ENCODE peak calls at places on chromosome 11, in six cellular contexts. N, I, L, D, F and W are unnamed samples.

GRCh38 chr11:69106124-69106811 is 49.5 kb upstream of the SMIM38 start:
- DNase-seq in F (no peak), D (no peak), I (no peak), N (no peak), L (no peak), W (no peak)

GRCh38 chr11:10623797-10624761 is 55.6 kb upstream of the LYVE1 start:
- DNase-seq in L (peak), F (no peak), N (peak), I (peak), D (no peak), W (no peak)

GRCh38 chr11:118634435-118635236 is 27.2 kb downstream of the PHLDB1 start:
- DNase-seq in I (peak), L (peak), F (peak), D (no peak), N (peak), W (no peak)

GRCh38 chr11:86515297-86516094 is 140.8 kb downstream of the CCDC81 start:
- DNase-seq in I (no peak), N (peak), D (no peak), F (peak), L (peak), W (no peak)

GRCh38 chr11:74701351-74701750 is 29.9 kb downstream of the CHRDL2 start:
- DNase-seq in I (no peak), D (no peak), F (no peak), L (no peak), N (peak), W (no peak)

GRCh38 chr11:122491486-122491885 is 164.0 kb upstream of the UBASH3B start:
- DNase-seq in N (peak), I (peak), D (peak), L (peak), F (peak), W (no peak)

GRCh38 chr11:116537736-116538135 is 235.1 kb downstream of the BUD13 start:
- DNase-seq in N (no peak), L (no peak), I (no peak), D (no peak), F (no peak), W (no peak)

GRCh38 chr11:62804310-62805043 is 763 bp downstream of the NXF1 start:
- DNase-seq in F (no peak), D (no peak), I (peak), N (peak), L (peak), W (no peak)

GRCh38 chr11:47201015-47201414 is 13.8 kb upstream of the DDB2 start:
- DNase-seq in F (no peak), D (no peak), N (no peak), I (no peak), L (no peak), W (no peak)

GRCh38 chr11:118380571-118380970 is 20.8 kb upstream of the ATP5MG start:
- DNase-seq in N (no peak), L (no peak), D (no peak), I (no peak), F (no peak), W (no peak)

GRCh38 chr11:69166186-69167115 is 10.7 kb downstream of the SMIM38 start:
- DNase-seq in L (peak), F (no peak), D (peak), I (no peak), N (peak), W (no peak)

GRCh38 chr11:46321757-46322156 is 25.5 kb upstream of the DGKZ start:
- DNase-seq in I (no peak), D (no peak), N (peak), L (peak), F (no peak), W (no peak)

GRCh38 chr11:17473071-17473744 is 3.4 kb downstream of the ABCC8 start:
- DNase-seq in D (no peak), I (no peak), N (peak), F (peak), L (no peak), W (no peak)

GRCh38 chr11:75035911-75036536 is 47.3 kb downstream of the NEU3 start:
- DNase-seq in D (no peak), F (no peak), I (no peak), N (peak), L (no peak), W (no peak)

GRCh38 chr11:74185695-74186094 is 14.6 kb downstream of the PPME1 start:
- DNase-seq in D (no peak), L (no peak), F (no peak), N (no peak), I (no peak), W (no peak)

GRCh38 chr11:2728663-2729332 is 29.0 kb upstream of the KCNQ1OT1 start:
- DNase-seq in D (no peak), L (no peak), N (no peak), F (no peak), I (no peak), W (no peak)

GRCh38 chr11:94832604-94833238 is 64.6 kb downstream of the AMOTL1 start:
- DNase-seq in L (no peak), D (no peak), N (no peak), F (no peak), I (no peak), W (no peak)

GRCh38 chr11:84958295-84958694 is 668.8 kb downstream of the DLG2 start:
- DNase-seq in F (no peak), D (no peak), N (no peak), I (no peak), L (no peak), W (no peak)

GRCh38 chr11:130612291-130612802 is 163.9 kb downstream of the ADAMTS15 start:
- DNase-seq in L (peak), N (peak), F (no peak), D (no peak), I (no peak), W (no peak)

GRCh38 chr11:62885137-62885536 is 4.4 kb downstream of the SLC3A2 start:
- DNase-seq in N (no peak), F (no peak), L (no peak), I (no peak), D (no peak), W (no peak)

GRCh38 chr11:103608566-103608965 is 427.9 kb upstream of the DDI1 start:
- DNase-seq in N (peak), F (no peak), I (no peak), L (peak), D (no peak), W (no peak)

GRCh38 chr11:28529540-28530410 is 421.6 kb downstream of the METTL15 start:
- DNase-seq in L (peak), N (peak), D (peak), F (peak), I (peak), W (no peak)

GRCh38 chr11:9302448-9302847 is 11.9 kb downstream of the TMEM41B start:
- DNase-seq in I (no peak), F (no peak), L (no peak), N (no peak), D (no peak), W (no peak)

GRCh38 chr11:120658071-120658423 is 146.5 kb downstream of the GRIK4 start:
- DNase-seq in N (no peak), F (no peak), L (no peak), D (no peak), I (no peak), W (no peak)

GRCh38 chr11:104891135-104891534 is 7.1 kb downstream of the CASP12 start:
- DNase-seq in I (no peak), F (no peak), N (no peak), L (peak), D (no peak), W (no peak)

GRCh38 chr11:122696662-122697061 is 41.1 kb downstream of the UBASH3B start:
- DNase-seq in I (no peak), F (no peak), L (no peak), N (no peak), D (no peak), W (no peak)

GRCh38 chr11:47400813-47401279 is 7.5 kb upstream of the SLC39A13 start:
- DNase-seq in F (no peak), I (no peak), N (no peak), L (no peak), D (no peak), W (no peak)

GRCh38 chr11:91932151-91932821 is 292.3 kb upstream of the FAT3 start:
- DNase-seq in F (no peak), D (no peak), L (no peak), N (peak), I (no peak), W (no peak)

GRCh38 chr11:16001899-16002426 is 354.4 kb downstream of the SOX6 start:
- DNase-seq in I (no peak), N (peak), L (peak), D (peak), F (no peak), W (no peak)

GRCh38 chr11:4464216-4465159 is 15.4 kb downstream of the OR52K2 start:
- DNase-seq in L (no peak), N (peak), F (no peak), I (no peak), D (no peak), W (no peak)

GRCh38 chr11:4134844-4135243 is 40.2 kb downstream of the RRM1 start:
- DNase-seq in I (no peak), N (peak), F (no peak), L (peak), D (no peak), W (no peak)

GRCh38 chr11:13963169-13963948 is 836 bp downstream of the SPON1 start:
- DNase-seq in D (no peak), I (no peak), F (no peak), N (no peak), L (no peak), W (no peak)

GRCh38 chr11:9745411-9746211 is 81.7 kb downstream of the SWAP70 start:
- DNase-seq in F (no peak), D (no peak), I (no peak), L (no peak), N (no peak), W (no peak)

GRCh38 chr11:36155770-36156485 is 133.3 kb downstream of the COMMD9 start:
- DNase-seq in L (no peak), N (peak), D (no peak), I (no peak), F (no peak), W (no peak)
- TF ChIP-seq CTCF in L (no peak), N (no peak), D (no peak), I (no peak), F (no peak), W (no peak)

GRCh38 chr11:125886997-125887372 is 483 bp upstream of the HYLS1 start:
- DNase-seq in L (peak), F (no peak), N (peak), I (peak), D (no peak), W (no peak)

GRCh38 chr11:125892071-125892470 is 4.6 kb downstream of the HYLS1 start:
- DNase-seq in L (no peak), F (no peak), D (no peak), N (no peak), I (no peak), W (no peak)

GRCh38 chr11:125890447-125891100 is 3.1 kb downstream of the HYLS1 start:
- DNase-seq in L (no peak), I (no peak), N (no peak), D (no peak), F (no peak), W (no peak)

GRCh38 chr11:125883375-125883774 is 4.1 kb upstream of the HYLS1 start:
- DNase-seq in F (no peak), N (no peak), I (no peak), D (no peak), L (no peak), W (no peak)

GRCh38 chr11:125887373-125888324 is at the start of gene HYLS1:
- DNase-seq in I (peak), N (peak), D (peak), L (peak), F (peak), W (peak)
- TF ChIP-seq CTCF in I (peak), N (no peak), D (peak), L (peak), F (no peak), W (no peak)

DNA sequence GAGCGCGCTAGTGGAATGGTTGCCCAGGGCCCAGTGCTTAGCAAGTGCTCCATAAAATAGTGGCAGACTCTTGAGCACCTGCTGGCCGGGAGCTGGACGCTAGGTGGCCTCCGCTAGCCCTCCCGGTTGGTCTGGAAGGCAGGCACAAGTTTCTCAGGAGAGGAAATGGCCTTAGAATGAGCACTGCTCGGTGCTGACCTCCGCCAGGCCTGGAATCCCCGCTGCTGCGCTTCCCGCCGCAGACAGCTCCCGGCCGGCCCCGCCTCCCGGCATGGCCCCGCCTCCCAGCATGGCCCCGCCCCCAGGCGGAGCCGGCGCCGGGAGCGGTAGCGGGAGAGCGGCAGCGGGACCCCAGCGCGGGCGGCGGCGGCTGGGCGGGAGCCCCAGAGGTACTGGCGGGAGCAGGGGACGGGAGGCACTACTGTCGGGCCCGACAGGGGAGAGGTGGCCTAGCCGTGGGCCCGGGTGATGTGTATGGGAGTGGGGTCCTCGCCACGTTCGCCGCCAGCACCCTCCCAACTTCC is at the start of gene SIPA1:
- DNase-seq in L (peak), I (no peak), N (peak), D (peak), F (peak), W (peak)
- TF ChIP-seq CTCF in L (peak), I (peak), N (peak), D (peak), F (peak), W (peak)

GRCh38 chr11:808427-809286 is 1.1 kb upstream of the RPLP2 start:
- DNase-seq in F (no peak), I (no peak), N (no peak), L (no peak), D (no peak), W (no peak)
- TF ChIP-seq CTCF in F (no peak), I (no peak), N (no peak), L (no peak), D (no peak), W (no peak)

GRCh38 chr11:100009728-100010127 is 677.4 kb upstream of the ARHGAP42 start:
- DNase-seq in L (no peak), I (no peak), N (no peak), D (no peak), F (no peak), W (no peak)

GRCh38 chr11:100004541-100004940 is 682.5 kb upstream of the ARHGAP42 start:
- DNase-seq in D (no peak), L (peak), I (no peak), F (no peak), N (no peak), W (no peak)

GRCh38 chr11:100008440-100008839 is 678.6 kb upstream of the ARHGAP42 start:
- DNase-seq in N (no peak), F (no peak), I (no peak), L (no peak), D (no peak), W (no peak)

DNA sequence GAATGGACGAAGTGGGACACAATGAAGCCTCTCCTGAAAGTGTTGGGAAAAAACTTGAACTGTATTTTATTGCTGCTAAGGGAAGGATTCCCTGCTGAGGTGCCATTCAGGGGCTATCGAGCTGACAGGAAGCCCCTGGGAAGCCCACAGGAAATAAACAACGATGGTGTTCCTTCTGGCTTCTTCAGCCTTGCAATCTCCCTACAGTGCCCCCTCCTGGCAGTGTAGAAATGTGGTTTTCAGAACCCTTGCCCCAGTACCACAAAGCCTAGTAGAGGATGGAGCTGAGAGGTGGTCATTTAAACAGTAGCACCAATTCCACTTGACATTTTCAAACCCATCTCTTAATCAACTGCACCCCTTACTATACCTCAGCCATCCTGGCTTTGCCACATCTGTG is 676.7 kb upstream of the ARHGAP42 start:
- DNase-seq in L (no peak), D (no peak), I (no peak), F (peak), N (no peak), W (no peak)
- TF ChIP-seq CTCF in L (no peak), D (no peak), I (no peak), F (no peak), N (peak), W (no peak)

GRCh38 chr11:133947298-133947905 is 9.4 kb downstream of the IGSF9B start:
- DNase-seq in N (peak), I (no peak), D (no peak), F (peak), L (peak), W (no peak)
- TF ChIP-seq CTCF in N (peak), I (no peak), D (peak), F (no peak), L (peak), W (no peak)

GRCh38 chr11:114256898-114257286 is 39.3 kb upstream of the NNMT start:
- DNase-seq in L (no peak), N (no peak), I (no peak), D (no peak), F (no peak), W (no peak)

GRCh38 chr11:114256176-114256897 is 39.9 kb upstream of the NNMT start:
- DNase-seq in D (no peak), I (no peak), N (no peak), F (no peak), L (no peak), W (no peak)

GRCh38 chr11:114259124-114259526 is 37.1 kb upstream of the NNMT start:
- DNase-seq in F (no peak), N (peak), D (no peak), I (peak), L (no peak), W (no peak)

GRCh38 chr11:114258696-114259095 is 37.5 kb upstream of the NNMT start:
- DNase-seq in D (no peak), I (no peak), L (no peak), F (no peak), N (no peak), W (no peak)

DNA sequence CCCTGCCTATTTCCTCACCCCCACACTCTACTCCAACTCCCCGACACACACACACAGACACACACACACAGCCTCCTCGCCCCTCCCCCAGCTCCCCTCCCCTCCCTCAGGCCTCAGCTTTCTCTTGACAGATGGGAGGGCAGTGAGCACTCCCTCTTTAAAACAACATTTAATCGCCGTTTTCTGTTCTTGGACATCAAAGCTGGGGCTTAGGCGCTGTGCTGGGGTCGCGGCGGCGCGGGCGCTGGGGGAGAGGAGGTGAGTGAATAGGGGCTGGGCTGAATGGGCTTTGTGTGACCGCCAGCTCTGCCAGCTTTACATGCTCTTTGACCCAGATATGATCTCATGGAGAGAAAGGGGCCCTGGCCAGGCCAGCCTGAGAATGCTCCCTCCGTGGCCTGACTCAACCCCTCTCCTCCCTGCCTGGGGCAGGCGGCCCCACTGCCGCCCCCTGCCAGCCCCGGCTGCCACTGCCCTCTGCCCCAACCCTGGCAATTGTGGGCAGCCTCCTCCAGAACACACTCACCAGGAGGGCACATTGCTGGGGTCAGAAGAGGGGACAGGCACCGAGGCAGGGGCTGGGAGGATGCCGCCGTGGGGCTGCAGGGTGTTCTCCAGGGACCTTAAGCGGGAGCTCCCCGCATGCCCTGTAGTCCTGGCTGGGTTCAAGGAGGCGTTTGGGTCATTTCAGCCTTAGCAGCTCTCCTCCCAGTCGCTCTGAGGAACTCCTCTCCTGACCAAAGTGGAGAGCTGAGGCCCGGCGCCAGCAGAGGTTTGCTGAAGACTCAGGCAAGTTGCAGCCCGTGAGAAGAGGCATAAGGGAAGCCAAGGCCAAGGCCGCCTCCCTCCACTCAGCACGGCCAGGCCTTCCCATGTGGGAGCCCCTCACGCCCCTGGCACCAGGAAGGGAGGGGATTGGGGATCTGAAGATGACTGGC is 38.3 kb upstream of the NNMT start:
- DNase-seq in L (peak), D (no peak), N (no peak), I (peak), F (no peak), W (no peak)
- TF ChIP-seq CTCF in L (peak), D (no peak), N (no peak), I (peak), F (no peak), W (no peak)

GRCh38 chr11:112963368-112963955 is 2.2 kb downstream of the NCAM1 start:
- DNase-seq in I (no peak), L (no peak), D (no peak), N (no peak), F (peak), W (no peak)

GRCh38 chr11:112962854-112963367 is 1.7 kb downstream of the NCAM1 start:
- DNase-seq in F (peak), L (no peak), N (no peak), I (no peak), D (no peak), W (peak)

GRCh38 chr11:112961751-112962747 is 829 bp downstream of the NCAM1 start:
- DNase-seq in L (no peak), F (peak), N (no peak), D (no peak), I (no peak), W (peak)

GRCh38 chr11:112961146-112961668 is at the start of gene NCAM1:
- DNase-seq in L (peak), N (peak), F (peak), I (peak), D (no peak), W (peak)

GRCh38 chr11:112958670-112959069 is 2.5 kb upstream of the NCAM1 start:
- DNase-seq in L (peak), I (no peak), D (no peak), F (no peak), N (peak), W (no peak)
- TF ChIP-seq CTCF in L (peak), I (no peak), D (no peak), F (no peak), N (peak), W (no peak)